ENCODE peak calls at places on chromosome 18, in four cellular contexts. C is SHP77 treated with DMSO at 0.1 percent for 48 hours; I is ovary; Q is activated naive CD4-positive, alpha-beta T cell. E is an unnamed sample.

GRCh38 chr18:13500891-13501887 is 225.2 kb downstream of the FAM210A start:
- DNase-seq in C (peak; percentile 84), I (peak; percentile 41), Q (no peak), E (peak; percentile 80)

GRCh38 chr18:45845410-45845809 is 19.9 kb downstream of the SIGLEC15 start:
- DNase-seq in C (no peak), I (no peak), Q (no peak), E (no peak)

GRCh38 chr18:34726286-34727004 is 16.3 kb downstream of the DTNA start:
- DNase-seq in C (no peak), I (no peak), Q (no peak), E (no peak)

GRCh38 chr18:73737990-73738389 is 409.6 kb downstream of the FBXO15 start:
- DNase-seq in C (no peak), I (no peak), Q (no peak), E (no peak)

GRCh38 chr18:79411614-79412526 is 16.1 kb downstream of the NFATC1 start:
- DNase-seq in C (no peak), I (no peak), Q (no peak), E (no peak)

GRCh38 chr18:28794459-28795245 is 617.7 kb upstream of the CDH2 start:
- DNase-seq in C (no peak), I (no peak), Q (no peak), E (no peak)

GRCh38 chr18:11004294-11004693 is 145.1 kb downstream of the PIEZO2 start:
- DNase-seq in C (no peak), I (no peak), Q (no peak), E (no peak)

GRCh38 chr18:48590678-48591077 is 51.8 kb downstream of the CTIF start:
- DNase-seq in C (no peak), I (no peak), Q (no peak), E (peak; percentile 67)

GRCh38 chr18:24027156-24027555 is 12.6 kb downstream of the TTC39C start:
- DNase-seq in C (no peak), I (peak; percentile 43), Q (no peak), E (no peak)

GRCh38 chr18:61992285-61992684 is 99.5 kb upstream of the RNF152 start:
- DNase-seq in C (no peak), I (no peak), Q (no peak), E (no peak)

GRCh38 chr18:21672868-21673267 is 31.7 kb downstream of the ABHD3 start:
- DNase-seq in C (no peak), I (no peak), Q (no peak), E (no peak)

GRCh38 chr18:34709104-34709503 is 994 bp upstream of the DTNA start:
- DNase-seq in C (no peak), I (peak; percentile 48), Q (no peak), E (no peak)

GRCh38 chr18:7233398-7233797 is 2.5 kb downstream of the LRRC30 start:
- DNase-seq in C (no peak), I (no peak), Q (no peak), E (no peak)